ENCODE peak calls at places on chromosomes 13 and 19, in five cellular contexts. C is left lung, D is tibial nerve, K is Peyer's patch, Y is osteoblast. G is an unnamed sample.

GRCh38 chr13:48369988-48370387 is 42.9 kb downstream of the LPAR6 start:
- DNase-seq in K (no peak), Y (no peak), D (no peak), C (no peak), G (no peak)

GRCh38 chr19:48874309-48875135 is 2.3 kb downstream of the PPP1R15A start:
- DNase-seq in C (no peak), D (no peak), Y (peak; percentile 60), K (peak; percentile 37), G (no peak)

GRCh38 chr19:44344255-44344654 is 12.2 kb downstream of the ZNF112 start:
- DNase-seq in C (no peak), Y (no peak), K (no peak), D (no peak), G (no peak)

GRCh38 chr19:10618846-10619245 is 6.5 kb upstream of the SLC44A2 start:
- DNase-seq in Y (no peak), K (no peak), D (no peak), C (no peak), G (no peak)

GRCh38 chr19:17794731-17795494 is at the start of gene B3GNT3:
- DNase-seq in D (no peak), K (no peak), Y (peak; percentile 59), C (peak; percentile 81), G (no peak)

GRCh38 chr19:40283414-40284250 is 1.5 kb downstream of the AKT2 start:
- DNase-seq in C (peak; percentile 41), K (no peak), Y (peak; percentile 74), D (no peak), G (no peak)

GRCh38 chr19:48636859-48637448 is at the start of gene DBP:
- DNase-seq in K (peak; percentile 45), C (peak; percentile 86), D (no peak), Y (peak; percentile 92), G (no peak)

GRCh38 chr13:30846311-30846710 is 59.8 kb upstream of the MEDAG start:
- DNase-seq in C (no peak), K (no peak), D (no peak), Y (no peak), G (no peak)

GRCh38 chr13:113607056-113607455 is 22.5 kb downstream of the TFDP1 start:
- DNase-seq in D (no peak), Y (no peak), K (no peak), C (peak; percentile 80), G (no peak)

GRCh38 chr13:113863511-113864302 is at the start of gene GAS6:
- DNase-seq in C (peak; percentile 88), K (no peak), D (no peak), Y (peak; percentile 97), G (no peak)

GRCh38 chr13:46317120-46317519 is 69.9 kb downstream of the RUBCNL start:
- DNase-seq in C (no peak), D (no peak), K (no peak), Y (no peak), G (no peak)

GRCh38 chr13:46324976-46325375 is 62.1 kb downstream of the RUBCNL start:
- DNase-seq in K (no peak), C (no peak), Y (peak; percentile 82), D (no peak), G (no peak)

GRCh38 chr13:46327256-46327655 is 59.8 kb downstream of the RUBCNL start:
- DNase-seq in K (no peak), D (no peak), Y (no peak), C (no peak), G (no peak)

GRCh38 chr13:46321494-46322225 is 65.4 kb downstream of the RUBCNL start:
- DNase-seq in Y (peak; percentile 88), C (no peak), K (peak; percentile 49), D (peak; percentile 28), G (peak; percentile 70)
- TF ChIP-seq CTCF in Y (peak; percentile 85), C (peak; percentile 63), K (peak; percentile 45), D (peak; percentile 60), G (peak; percentile 92)

DNA sequence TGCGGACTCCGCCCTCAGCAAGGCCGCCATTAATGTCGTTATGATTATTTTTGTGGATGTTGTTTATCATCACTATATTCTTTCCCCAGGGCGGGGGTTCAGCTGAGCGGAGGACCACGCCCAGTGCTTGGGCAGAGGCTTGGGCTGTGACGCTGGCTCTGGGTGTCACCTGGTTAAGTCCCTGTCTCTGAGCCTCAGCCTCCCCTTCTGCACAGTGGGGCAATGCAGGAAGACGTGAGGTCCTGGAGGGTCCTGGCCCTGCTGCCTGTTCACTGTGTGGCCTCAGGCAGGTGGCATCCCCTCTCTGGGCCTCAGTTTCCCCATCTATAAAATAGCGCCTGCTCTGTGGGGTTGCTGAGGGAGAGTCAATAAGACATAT is 32.5 kb downstream of the NFIC start:
- DNase-seq in Y (no peak), D (peak; percentile 39), K (no peak), C (no peak), G (no peak)
- H3K27ac ChIP-seq in Y (no peak overlapping the region), D (peak overlapping the region; percentile 53), K (peak overlapping the region; percentile 57), C (peak overlapping the region; percentile 70), G (no peak overlapping the region)

GRCh38 chr19:9413240-9413954 is 22.0 kb downstream of the ZNF266 start:
- DNase-seq in D (no peak), Y (no peak), K (no peak), C (no peak), G (no peak)
- H3K9me3 ChIP-seq in D (peaks cover 39% of the 10 kb centered on the region), Y (peaks cover 51% of the 10 kb centered on the region), K (peaks cover 57% of the 10 kb centered on the region), C (peaks cover 12% of the 10 kb centered on the region), G (peaks cover 91% of the 10 kb centered on the region)

GRCh38 chr19:13262450-13262849 is 112.2 kb downstream of the IER2 start:
- DNase-seq in D (no peak), Y (peak; percentile 94), K (no peak), C (no peak), G (no peak)
- TF ChIP-seq CTCF in D (peak; percentile 47), Y (peak; percentile 64), K (peak; percentile 50), C (peak; percentile 55), G (peak; percentile 64)

GRCh38 chr19:22528956-22529355 is 105.2 kb upstream of the ZNF492 start:
- DNase-seq in Y (no peak), K (no peak), C (no peak), D (no peak), G (no peak)

GRCh38 chr19:22530042-22530441 is 104.1 kb upstream of the ZNF492 start:
- DNase-seq in K (no peak), C (no peak), D (no peak), Y (no peak), G (no peak)

GRCh38 chr19:22532388-22533310 is 101.5 kb upstream of the ZNF492 start:
- DNase-seq in K (peak; percentile 22), C (peak; percentile 73), D (peak; percentile 30), Y (no peak), G (no peak)

GRCh38 chr19:22533761-22534160 is 100.4 kb upstream of the ZNF492 start:
- DNase-seq in C (no peak), K (no peak), D (no peak), Y (no peak), G (no peak)
- H3K27ac ChIP-seq in C (no peak overlapping the region), K (no peak overlapping the region), D (no peak overlapping the region), Y (no peak overlapping the region), G (no peak overlapping the region)

GRCh38 chr13:19169496-19169895 is 12.1 kb downstream of the TUBA3C start:
- DNase-seq in K (no peak), Y (no peak), D (no peak), C (no peak), G (no peak)
- H3K9me3 ChIP-seq in K (no peaks in the 10 kb centered on the region), Y (no peaks in the 10 kb centered on the region), D (no peaks in the 10 kb centered on the region), C (no peaks in the 10 kb centered on the region), G (no peaks in the 10 kb centered on the region)

GRCh38 chr19:58228584-58229254 is at the start of gene ZNF544:
- DNase-seq in C (peak; percentile 94), K (peak; percentile 79), Y (peak; percentile 96), D (no peak), G (peak; percentile 49)
- TF ChIP-seq CTCF in C (no peak), K (no peak), Y (no peak), D (no peak), G (no peak)

GRCh38 chr19:28022506-28022905 is 1190.4 kb downstream of the UQCRFS1 start:
- DNase-seq in K (no peak), Y (no peak), D (no peak), C (no peak), G (no peak)
- H3K27ac ChIP-seq in K (no peak overlapping the region), Y (no peak overlapping the region), D (no peak overlapping the region), C (no peak overlapping the region), G (no peak overlapping the region)

G was measured in CD4-positive, alpha-beta T cell.